ENCODE peak calls at places on chromosome 13, in four cellular contexts. One of them, this sample, is unnamed. For H3K36me3, the result is how much of the 10 kb centered on the place peaks cover.

GRCh38 chr13:76014618-76015315 is 378.6 kb downstream of the LMO7 start:
- DNase-seq in CD4-positive, CD25-positive, alpha-beta regulatory T cell: no peak
- DNase-seq in heart right ventricle: peak
- DNase-seq in esophagus squamous epithelium: no peak
- DNase-seq in this sample: no peak

GRCh38 chr13:46588019-46588418 is 35.0 kb downstream of the LRCH1 start:
- DNase-seq in heart right ventricle: no peak
- DNase-seq in esophagus squamous epithelium: no peak
- DNase-seq in CD4-positive, CD25-positive, alpha-beta regulatory T cell: no peak
- DNase-seq in this sample: no peak

GRCh38 chr13:37797606-37798005 is 72.0 kb downstream of the TRPC4 start:
- DNase-seq in CD4-positive, CD25-positive, alpha-beta regulatory T cell: no peak
- DNase-seq in heart right ventricle: no peak
- DNase-seq in esophagus squamous epithelium: no peak
- DNase-seq in this sample: no peak

GRCh38 chr13:67736646-67737420 is 506.7 kb upstream of the PCDH9 start:
- DNase-seq in esophagus squamous epithelium: no peak
- DNase-seq in heart right ventricle: no peak
- DNase-seq in CD4-positive, CD25-positive, alpha-beta regulatory T cell: no peak
- DNase-seq in this sample: no peak

GRCh38 chr13:45198924-45199323 is 1.9 kb downstream of the KCTD4 start:
- DNase-seq in esophagus squamous epithelium: no peak
- DNase-seq in heart right ventricle: peak
- DNase-seq in CD4-positive, CD25-positive, alpha-beta regulatory T cell: no peak
- DNase-seq in this sample: no peak

GRCh38 chr13:113862766-113863510 is 938 bp downstream of the GAS6 start:
- DNase-seq in CD4-positive, CD25-positive, alpha-beta regulatory T cell: no peak
- DNase-seq in heart right ventricle: peak
- DNase-seq in esophagus squamous epithelium: no peak
- DNase-seq in this sample: no peak

GRCh38 chr13:74891610-74892009 is 590.4 kb downstream of the TBC1D4 start:
- DNase-seq in heart right ventricle: no peak
- DNase-seq in esophagus squamous epithelium: no peak
- DNase-seq in CD4-positive, CD25-positive, alpha-beta regulatory T cell: no peak
- DNase-seq in this sample: no peak

GRCh38 chr13:69706807-69707206 is 400.8 kb upstream of the ATXN8OS start:
- DNase-seq in esophagus squamous epithelium: no peak
- DNase-seq in heart right ventricle: no peak
- DNase-seq in CD4-positive, CD25-positive, alpha-beta regulatory T cell: no peak
- DNase-seq in this sample: no peak

GRCh38 chr13:50592412-50593145 is 250.9 kb downstream of the DLEU7 start:
- DNase-seq in esophagus squamous epithelium: no peak
- DNase-seq in heart right ventricle: no peak
- DNase-seq in CD4-positive, CD25-positive, alpha-beta regulatory T cell: no peak
- DNase-seq in this sample: no peak

GRCh38 chr13:45325806-45326205 is 15.2 kb downstream of the TPT1 start:
- DNase-seq in heart right ventricle: peak
- DNase-seq in CD4-positive, CD25-positive, alpha-beta regulatory T cell: no peak
- DNase-seq in esophagus squamous epithelium: no peak
- DNase-seq in this sample: no peak

GRCh38 chr13:20775961-20776360 is 2.2 kb upstream of the EEF1AKMT1 start:
- DNase-seq in heart right ventricle: no peak
- DNase-seq in CD4-positive, CD25-positive, alpha-beta regulatory T cell: no peak
- DNase-seq in esophagus squamous epithelium: no peak
- DNase-seq in this sample: no peak

GRCh38 chr13:31965361-31966066 is 66.1 kb upstream of the FRY start:
- DNase-seq in esophagus squamous epithelium: no peak
- DNase-seq in heart right ventricle: no peak
- DNase-seq in CD4-positive, CD25-positive, alpha-beta regulatory T cell: no peak
- DNase-seq in this sample: no peak

GRCh38 chr13:48038763-48039162 is 1.2 kb downstream of the NUDT15 start:
- DNase-seq in heart right ventricle: no peak
- DNase-seq in CD4-positive, CD25-positive, alpha-beta regulatory T cell: no peak
- DNase-seq in esophagus squamous epithelium: no peak
- DNase-seq in this sample: no peak

GRCh38 chr13:49395416-49396277 is 48.2 kb downstream of the CAB39L start:
- DNase-seq in CD4-positive, CD25-positive, alpha-beta regulatory T cell: no peak
- DNase-seq in esophagus squamous epithelium: no peak
- DNase-seq in heart right ventricle: no peak
- DNase-seq in this sample: no peak

GRCh38 chr13:78602561-78603239 is 652 bp downstream of the POU4F1 start:
- DNase-seq in CD4-positive, CD25-positive, alpha-beta regulatory T cell: no peak
- DNase-seq in esophagus squamous epithelium: no peak
- DNase-seq in heart right ventricle: no peak
- DNase-seq in this sample: no peak

GRCh38 chr13:71866173-71867091 is 572 bp downstream of the DACH1 start:
- DNase-seq in esophagus squamous epithelium: no peak
- DNase-seq in CD4-positive, CD25-positive, alpha-beta regulatory T cell: no peak
- DNase-seq in heart right ventricle: peak
- DNase-seq in this sample: no peak

GRCh38 chr13:28819748-28820098 is 416 bp upstream of the MTUS2 start:
- DNase-seq in heart right ventricle: peak
- DNase-seq in CD4-positive, CD25-positive, alpha-beta regulatory T cell: no peak
- DNase-seq in esophagus squamous epithelium: no peak
- DNase-seq in this sample: no peak

DNA sequence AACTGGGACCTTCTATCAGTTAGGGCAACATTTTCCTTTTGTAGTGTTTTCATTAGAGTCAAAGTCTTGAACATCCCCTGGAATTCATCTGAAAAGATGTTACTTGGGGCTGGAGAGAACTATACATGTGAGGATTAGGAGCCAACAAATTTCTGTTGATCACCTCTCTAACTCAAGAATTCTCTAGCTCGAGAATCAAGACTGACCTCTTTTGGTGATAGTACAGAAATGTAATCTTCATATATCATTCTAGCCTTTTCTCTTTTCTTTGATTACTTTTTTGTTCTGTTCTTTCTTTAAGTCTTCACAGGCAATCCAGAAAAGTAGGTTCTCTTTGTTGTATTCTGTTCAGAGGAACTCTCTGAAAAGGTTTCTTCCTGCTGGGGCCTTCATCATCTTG is 26.4 kb downstream of the ELF1 start:
- DNase-seq in heart right ventricle: no peak
- DNase-seq in CD4-positive, CD25-positive, alpha-beta regulatory T cell: no peak
- DNase-seq in esophagus squamous epithelium: no peak
- DNase-seq in this sample: no peak
- H3K27ac ChIP-seq in heart right ventricle: no peak
- H3K27ac ChIP-seq in CD4-positive, CD25-positive, alpha-beta regulatory T cell: peak
- H3K27ac ChIP-seq in esophagus squamous epithelium: peak
- H3K27ac ChIP-seq in this sample: no peak

GRCh38 chr13:19673473-19674430 is 40.3 kb downstream of the MPHOSPH8 start:
- DNase-seq in esophagus squamous epithelium: no peak
- DNase-seq in CD4-positive, CD25-positive, alpha-beta regulatory T cell: no peak
- DNase-seq in heart right ventricle: no peak
- DNase-seq in this sample: no peak

GRCh38 chr13:19680751-19681150 is 47.3 kb downstream of the MPHOSPH8 start:
- DNase-seq in heart right ventricle: no peak
- DNase-seq in CD4-positive, CD25-positive, alpha-beta regulatory T cell: no peak
- DNase-seq in esophagus squamous epithelium: no peak
- DNase-seq in this sample: no peak

GRCh38 chr13:19672990-19673389 is 39.5 kb downstream of the MPHOSPH8 start:
- DNase-seq in CD4-positive, CD25-positive, alpha-beta regulatory T cell: no peak
- DNase-seq in heart right ventricle: no peak
- DNase-seq in esophagus squamous epithelium: no peak
- DNase-seq in this sample: no peak

GRCh38 chr13:19670147-19670546 is 36.7 kb downstream of the MPHOSPH8 start:
- DNase-seq in esophagus squamous epithelium: no peak
- DNase-seq in heart right ventricle: no peak
- DNase-seq in CD4-positive, CD25-positive, alpha-beta regulatory T cell: no peak
- DNase-seq in this sample: no peak

DNA sequence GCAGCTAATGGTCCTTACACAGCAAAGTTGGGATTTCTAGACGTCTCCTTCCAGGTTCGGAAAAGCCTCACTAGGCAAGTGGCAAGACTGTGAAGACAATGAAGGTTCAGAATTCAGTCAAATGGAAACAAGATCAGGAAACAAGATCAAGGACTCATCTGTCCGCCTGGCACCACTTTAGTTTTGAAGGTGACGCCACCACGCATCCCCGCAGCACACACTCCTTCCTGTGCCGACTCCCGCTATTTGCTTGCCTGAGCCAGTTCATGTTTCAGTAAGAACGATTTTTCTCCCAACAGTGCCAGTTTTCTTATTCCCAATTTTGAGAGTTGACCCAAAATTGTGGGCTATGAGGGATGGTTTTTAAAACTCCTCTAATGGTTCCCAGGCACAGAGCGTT is 41.4 kb downstream of the MPHOSPH8 start:
- DNase-seq in esophagus squamous epithelium: no peak
- DNase-seq in CD4-positive, CD25-positive, alpha-beta regulatory T cell: no peak
- DNase-seq in heart right ventricle: no peak
- DNase-seq in this sample: no peak
- H3K36me3 ChIP-seq in esophagus squamous epithelium: under half
- H3K36me3 ChIP-seq in CD4-positive, CD25-positive, alpha-beta regulatory T cell: half or more
- H3K36me3 ChIP-seq in heart right ventricle: half or more
- H3K36me3 ChIP-seq in this sample: under half

DNA sequence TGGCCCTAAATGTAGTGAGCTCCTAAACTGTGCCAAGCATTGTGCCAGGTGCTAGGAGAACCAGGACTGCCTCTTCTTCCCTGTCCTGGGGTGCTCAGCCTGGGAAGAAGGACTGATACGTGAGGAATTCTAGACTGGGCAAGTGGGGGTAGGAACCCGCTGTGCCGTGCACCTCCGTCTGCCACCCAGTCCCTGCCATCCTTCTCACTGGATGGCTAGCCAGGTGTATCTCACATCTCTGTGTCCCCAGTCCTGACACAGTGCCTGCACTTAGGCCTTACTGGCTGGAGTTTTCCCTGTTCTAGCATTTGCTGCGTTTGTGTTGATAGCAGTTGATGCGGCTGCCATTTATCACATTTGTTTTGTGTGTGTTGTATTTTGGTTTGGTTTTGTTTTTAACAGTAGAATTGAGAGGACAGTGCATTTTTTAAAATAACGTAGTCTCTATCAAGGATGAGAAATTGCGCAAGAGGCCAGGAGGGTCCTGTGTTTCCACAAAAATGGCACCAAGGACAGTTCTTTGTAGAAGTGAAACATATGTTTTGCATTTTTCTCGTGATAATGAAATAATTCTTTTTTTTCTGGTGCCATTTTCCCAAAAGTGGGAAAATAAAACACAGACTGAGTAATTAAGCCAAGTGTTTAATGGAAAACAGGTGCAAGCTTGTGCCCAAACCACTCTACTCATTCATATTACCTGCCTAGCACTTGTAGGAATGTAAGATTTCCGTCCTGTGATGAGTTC is 4.7 kb upstream of the GPR183 start:
- DNase-seq in CD4-positive, CD25-positive, alpha-beta regulatory T cell: no peak
- DNase-seq in heart right ventricle: no peak
- DNase-seq in esophagus squamous epithelium: no peak
- DNase-seq in this sample: no peak
- H3K27ac ChIP-seq in CD4-positive, CD25-positive, alpha-beta regulatory T cell: no peak
- H3K27ac ChIP-seq in heart right ventricle: peak
- H3K27ac ChIP-seq in esophagus squamous epithelium: peak
- H3K27ac ChIP-seq in this sample: no peak

GRCh38 chr13:110503037-110503901 is 58.3 kb downstream of the RAB20 start:
- DNase-seq in heart right ventricle: no peak
- DNase-seq in CD4-positive, CD25-positive, alpha-beta regulatory T cell: no peak
- DNase-seq in esophagus squamous epithelium: no peak
- DNase-seq in this sample: no peak
- H3K36me3 ChIP-seq in heart right ventricle: half or more
- H3K36me3 ChIP-seq in CD4-positive, CD25-positive, alpha-beta regulatory T cell: under half
- H3K36me3 ChIP-seq in esophagus squamous epithelium: under half
- H3K36me3 ChIP-seq in this sample: under half

GRCh38 chr13:23628765-23629565 is 58.8 kb downstream of the TNFRSF19 start:
- DNase-seq in heart right ventricle: no peak
- DNase-seq in esophagus squamous epithelium: no peak
- DNase-seq in CD4-positive, CD25-positive, alpha-beta regulatory T cell: no peak
- DNase-seq in this sample: no peak
- H3K27ac ChIP-seq in heart right ventricle: peak
- H3K27ac ChIP-seq in esophagus squamous epithelium: peak
- H3K27ac ChIP-seq in CD4-positive, CD25-positive, alpha-beta regulatory T cell: no peak
- H3K27ac ChIP-seq in this sample: no peak

GRCh38 chr13:56459291-56459690 is 681.4 kb upstream of the PRR20A start:
- DNase-seq in esophagus squamous epithelium: no peak
- DNase-seq in CD4-positive, CD25-positive, alpha-beta regulatory T cell: no peak
- DNase-seq in heart right ventricle: no peak
- DNase-seq in this sample: no peak

DNA sequence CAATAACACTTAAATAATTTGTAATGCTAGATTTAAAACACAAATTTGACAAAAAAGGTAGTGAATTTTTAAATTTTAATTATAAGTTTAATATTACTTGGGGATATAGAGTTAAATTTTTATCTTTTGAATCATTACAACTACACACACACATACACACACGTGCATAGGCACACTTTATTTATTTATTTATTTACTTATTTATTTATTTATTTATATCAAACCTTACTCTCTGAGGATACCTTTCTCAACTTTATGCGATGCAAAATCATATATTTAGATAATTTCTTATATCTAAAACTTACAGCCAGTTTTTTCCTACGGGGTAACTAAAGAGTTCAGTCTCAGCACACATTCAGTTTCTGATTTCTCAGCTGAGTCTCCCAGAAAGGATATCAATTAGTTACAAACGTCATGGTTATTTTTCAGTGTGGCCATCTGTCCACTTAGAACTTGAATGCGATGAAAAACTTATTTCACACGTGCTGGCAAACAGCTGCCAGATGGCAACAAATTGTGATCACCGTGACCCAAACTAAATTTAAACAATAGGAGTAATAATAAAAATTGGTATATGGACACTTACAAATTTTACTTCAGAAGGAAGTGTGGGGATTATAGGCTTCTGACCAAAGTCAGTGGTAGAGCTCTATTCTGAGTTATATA is 683.0 kb upstream of the PRR20A start:
- DNase-seq in esophagus squamous epithelium: no peak
- DNase-seq in heart right ventricle: no peak
- DNase-seq in CD4-positive, CD25-positive, alpha-beta regulatory T cell: no peak
- DNase-seq in this sample: no peak
- H3K36me3 ChIP-seq in esophagus squamous epithelium: under half
- H3K36me3 ChIP-seq in heart right ventricle: under half
- H3K36me3 ChIP-seq in CD4-positive, CD25-positive, alpha-beta regulatory T cell: under half
- H3K36me3 ChIP-seq in this sample: under half

GRCh38 chr13:29847501-29847983 is 2.9 kb downstream of the UBL3 start:
- DNase-seq in CD4-positive, CD25-positive, alpha-beta regulatory T cell: peak
- DNase-seq in esophagus squamous epithelium: no peak
- DNase-seq in heart right ventricle: peak
- DNase-seq in this sample: no peak
- H3K27ac ChIP-seq in CD4-positive, CD25-positive, alpha-beta regulatory T cell: peak
- H3K27ac ChIP-seq in esophagus squamous epithelium: peak
- H3K27ac ChIP-seq in heart right ventricle: peak
- H3K27ac ChIP-seq in this sample: no peak

GRCh38 chr13:106513025-106513424 is 22.4 kb downstream of the EFNB2 start:
- DNase-seq in esophagus squamous epithelium: no peak
- DNase-seq in CD4-positive, CD25-positive, alpha-beta regulatory T cell: no peak
- DNase-seq in heart right ventricle: no peak
- DNase-seq in this sample: no peak

GRCh38 chr13:106513608-106514007 is 21.9 kb downstream of the EFNB2 start:
- DNase-seq in CD4-positive, CD25-positive, alpha-beta regulatory T cell: no peak
- DNase-seq in heart right ventricle: no peak
- DNase-seq in esophagus squamous epithelium: no peak
- DNase-seq in this sample: no peak

GRCh38 chr13:106517151-106517847 is 18.2 kb downstream of the EFNB2 start:
- DNase-seq in CD4-positive, CD25-positive, alpha-beta regulatory T cell: no peak
- DNase-seq in heart right ventricle: no peak
- DNase-seq in esophagus squamous epithelium: no peak
- DNase-seq in this sample: no peak

GRCh38 chr13:106515635-106516254 is 19.7 kb downstream of the EFNB2 start:
- DNase-seq in esophagus squamous epithelium: no peak
- DNase-seq in CD4-positive, CD25-positive, alpha-beta regulatory T cell: no peak
- DNase-seq in heart right ventricle: no peak
- DNase-seq in this sample: no peak

GRCh38 chr13:106514928-106515634 is 20.4 kb downstream of the EFNB2 start:
- DNase-seq in CD4-positive, CD25-positive, alpha-beta regulatory T cell: no peak
- DNase-seq in heart right ventricle: no peak
- DNase-seq in esophagus squamous epithelium: no peak
- DNase-seq in this sample: no peak
- H3K36me3 ChIP-seq in CD4-positive, CD25-positive, alpha-beta regulatory T cell: under half
- H3K36me3 ChIP-seq in heart right ventricle: under half
- H3K36me3 ChIP-seq in esophagus squamous epithelium: under half
- H3K36me3 ChIP-seq in this sample: under half